ENCODE peak calls at places on chromosome 2, in nine cellular contexts. V is astrocyte; J is transverse colon; D is mucosa of descending colon; R is kidney; K is GM23248; F is pancreas; W is hepatocyte; G is CD8-positive, alpha-beta T cell. Q is an unnamed sample. For H3K36me3, the result is how much of the 10 kb centered on the place peaks cover.

GRCh38 chr2:40279001-40279400 is 172.9 kb downstream of the SLC8A1 start:
- DNase-seq in V (no peak), J (no peak), D (no peak), R (no peak), K (peak), F (no peak), W (no peak), G (no peak), Q (no peak)

GRCh38 chr2:156110890-156111289 is 221.6 kb downstream of the NR4A2 start:
- DNase-seq in V (no peak), J (peak), D (peak), R (no peak), K (peak), F (peak), W (peak), G (no peak), Q (no peak)

GRCh38 chr2:121828281-121828731 is 72.9 kb downstream of the TSN start:
- DNase-seq in V (peak), J (no peak), D (no peak), R (no peak), K (no peak), F (no peak), W (no peak), G (no peak), Q (no peak)

GRCh38 chr2:15945909-15946705 is 5.8 kb downstream of the MYCN start:
- DNase-seq in V (no peak), J (no peak), D (no peak), R (no peak), K (no peak), F (no peak), W (no peak), G (no peak), Q (no peak)

GRCh38 chr2:241129086-241129871 is 20.0 kb downstream of the PASK start:
- DNase-seq in V (no peak), J (no peak), D (no peak), R (peak), K (no peak), F (no peak), W (no peak), G (no peak), Q (no peak)

GRCh38 chr2:178514664-178515063 is 34.4 kb downstream of the PLEKHA3 start:
- DNase-seq in V (peak), J (no peak), D (no peak), R (no peak), K (peak), F (no peak), W (no peak), G (no peak), Q (no peak)

GRCh38 chr2:219701847-219702634 is 74.6 kb downstream of the SLC4A3 start:
- DNase-seq in V (peak), J (no peak), D (no peak), R (no peak), K (peak), F (peak), W (no peak), G (no peak), Q (no peak)

GRCh38 chr2:205218056-205218455 is 464.2 kb upstream of the NRP2 start:
- DNase-seq in V (peak), J (no peak), D (no peak), R (no peak), K (peak), F (no peak), W (no peak), G (no peak), Q (no peak)

GRCh38 chr2:107062173-107062572 is 176.2 kb upstream of the ST6GAL2 start:
- DNase-seq in V (no peak), J (peak), D (no peak), R (no peak), K (no peak), F (no peak), W (no peak), G (no peak), Q (no peak)

GRCh38 chr2:28360742-28361293 is 31.8 kb upstream of the FOSL2 start:
- DNase-seq in V (peak), J (no peak), D (no peak), R (peak), K (peak), F (no peak), W (peak), G (no peak), Q (no peak)

GRCh38 chr2:195352581-195352980 is 304.4 kb upstream of the SLC39A10 start:
- DNase-seq in V (no peak), J (no peak), D (no peak), R (no peak), K (no peak), F (no peak), W (no peak), G (no peak), Q (no peak)

GRCh38 chr2:46943881-46944798 is 28.5 kb upstream of the MCFD2 start:
- DNase-seq in V (no peak), J (no peak), D (no peak), R (no peak), K (no peak), F (no peak), W (no peak), G (peak), Q (peak)

GRCh38 chr2:201234167-201235139 is 25.9 kb upstream of the CASP8 start:
- DNase-seq in V (peak), J (no peak), D (peak), R (no peak), K (peak), F (no peak), W (no peak), G (no peak), Q (no peak)

GRCh38 chr2:99106905-99107304 is 34.6 kb upstream of the C2orf15 start:
- DNase-seq in V (no peak), J (no peak), D (no peak), R (no peak), K (peak), F (no peak), W (no peak), G (no peak), Q (no peak)

GRCh38 chr2:224973112-224974016 is 68.9 kb downstream of the DOCK10 start:
- DNase-seq in V (no peak), J (peak), D (no peak), R (no peak), K (peak), F (no peak), W (no peak), G (peak), Q (no peak)

GRCh38 chr2:208407667-208408066 is 1.1 kb downstream of the PTH2R start:
- DNase-seq in V (no peak), J (no peak), D (no peak), R (no peak), K (peak), F (peak), W (peak), G (no peak), Q (no peak)

GRCh38 chr2:186516396-186516795 is 30.3 kb downstream of the ZC3H15 start:
- DNase-seq in V (no peak), J (no peak), D (no peak), R (no peak), K (no peak), F (no peak), W (no peak), G (no peak), Q (no peak)

GRCh38 chr2:750628-751027 is 73.4 kb upstream of the TMEM18 start:
- DNase-seq in V (no peak), J (no peak), D (no peak), R (no peak), K (no peak), F (no peak), W (no peak), G (no peak), Q (no peak)

GRCh38 chr2:149184994-149185393 is 145.4 kb upstream of the LYPD6 start:
- DNase-seq in V (no peak), J (no peak), D (no peak), R (no peak), K (no peak), F (no peak), W (no peak), G (no peak), Q (no peak)

GRCh38 chr2:85157345-85157744 is 24.2 kb downstream of the TCF7L1 start:
- DNase-seq in V (no peak), J (no peak), D (no peak), R (no peak), K (no peak), F (no peak), W (no peak), G (no peak), Q (no peak)

GRCh38 chr2:171702781-171703556 is 15.7 kb downstream of the DYNC1I2 start:
- DNase-seq in V (peak), J (no peak), D (no peak), R (no peak), K (peak), F (no peak), W (no peak), G (no peak), Q (no peak)

GRCh38 chr2:237171895-237172294 is 86.2 kb downstream of the COPS8 start:
- DNase-seq in V (no peak), J (no peak), D (no peak), R (no peak), K (no peak), F (no peak), W (no peak), G (no peak), Q (no peak)

GRCh38 chr2:112836695-112837117 is at the start of gene IL1B:
- DNase-seq in V (peak), J (no peak), D (no peak), R (no peak), K (peak), F (no peak), W (peak), G (no peak), Q (no peak)

GRCh38 chr2:8566155-8566670 is 115.6 kb upstream of the ID2 start:
- DNase-seq in V (no peak), J (no peak), D (no peak), R (no peak), K (no peak), F (no peak), W (no peak), G (no peak), Q (no peak)

GRCh38 chr2:127620867-127621266 is 25.1 kb upstream of the GPR17 start:
- DNase-seq in V (no peak), J (peak), D (no peak), R (no peak), K (no peak), F (no peak), W (no peak), G (no peak), Q (no peak)

GRCh38 chr2:171880774-171881173 is 13.3 kb downstream of the SLC25A12 start:
- DNase-seq in V (no peak), J (no peak), D (no peak), R (no peak), K (no peak), F (no peak), W (no peak), G (no peak), Q (no peak)

GRCh38 chr2:68411397-68412126 is 46.5 kb downstream of the PLEK start:
- DNase-seq in V (no peak), J (no peak), D (no peak), R (no peak), K (no peak), F (no peak), W (no peak), G (no peak), Q (no peak)

GRCh38 chr2:33238111-33238510 is 238.3 kb upstream of the RASGRP3 start:
- DNase-seq in V (peak), J (no peak), D (no peak), R (no peak), K (peak), F (no peak), W (no peak), G (no peak), Q (no peak)

GRCh38 chr2:235766206-235766794 is 272.5 kb downstream of the AGAP1 start:
- DNase-seq in V (peak), J (peak), D (no peak), R (no peak), K (peak), F (peak), W (peak), G (peak), Q (peak)

GRCh38 chr2:192091480-192091879 is 103.3 kb downstream of the TMEFF2 start:
- DNase-seq in V (no peak), J (no peak), D (no peak), R (no peak), K (peak), F (no peak), W (no peak), G (no peak), Q (no peak)

GRCh38 chr2:164903214-164903613 is 52.1 kb downstream of the SLC38A11 start:
- DNase-seq in V (peak), J (no peak), D (no peak), R (no peak), K (peak), F (no peak), W (no peak), G (no peak), Q (no peak)

GRCh38 chr2:193103064-193103463 is 908.3 kb upstream of the TMEFF2 start:
- DNase-seq in V (peak), J (no peak), D (no peak), R (no peak), K (peak), F (no peak), W (peak), G (no peak), Q (no peak)

GRCh38 chr2:241860184-241861078 is 1.7 kb upstream of the PDCD1 start:
- DNase-seq in V (no peak), J (no peak), D (no peak), R (peak), K (peak), F (no peak), W (no peak), G (no peak), Q (no peak)

GRCh38 chr2:6073260-6074141 is 381.3 kb downstream of the SOX11 start:
- DNase-seq in V (peak), J (no peak), D (no peak), R (no peak), K (no peak), F (no peak), W (peak), G (no peak), Q (no peak)

GRCh38 chr2:36452279-36452678 is 96.7 kb downstream of the CRIM1 start:
- DNase-seq in V (peak), J (no peak), D (no peak), R (no peak), K (peak), F (no peak), W (no peak), G (no peak), Q (no peak)

GRCh38 chr2:234003972-234004617 is 46.4 kb upstream of the SPP2 start:
- DNase-seq in V (peak), J (no peak), D (peak), R (no peak), K (peak), F (no peak), W (no peak), G (no peak), Q (no peak)

GRCh38 chr2:60867848-60868247 is 13.5 kb upstream of the REL start:
- DNase-seq in V (no peak), J (no peak), D (no peak), R (no peak), K (no peak), F (no peak), W (no peak), G (peak), Q (peak)

GRCh38 chr2:214310319-214310718 is 100.5 kb upstream of the VWC2L start:
- DNase-seq in V (no peak), J (no peak), D (no peak), R (no peak), K (peak), F (no peak), W (no peak), G (no peak), Q (no peak)

GRCh38 chr2:126889071-126889470 is 9.6 kb upstream of the TEX51 start:
- DNase-seq in V (no peak), J (no peak), D (no peak), R (peak), K (no peak), F (no peak), W (no peak), G (peak), Q (no peak)

DNA sequence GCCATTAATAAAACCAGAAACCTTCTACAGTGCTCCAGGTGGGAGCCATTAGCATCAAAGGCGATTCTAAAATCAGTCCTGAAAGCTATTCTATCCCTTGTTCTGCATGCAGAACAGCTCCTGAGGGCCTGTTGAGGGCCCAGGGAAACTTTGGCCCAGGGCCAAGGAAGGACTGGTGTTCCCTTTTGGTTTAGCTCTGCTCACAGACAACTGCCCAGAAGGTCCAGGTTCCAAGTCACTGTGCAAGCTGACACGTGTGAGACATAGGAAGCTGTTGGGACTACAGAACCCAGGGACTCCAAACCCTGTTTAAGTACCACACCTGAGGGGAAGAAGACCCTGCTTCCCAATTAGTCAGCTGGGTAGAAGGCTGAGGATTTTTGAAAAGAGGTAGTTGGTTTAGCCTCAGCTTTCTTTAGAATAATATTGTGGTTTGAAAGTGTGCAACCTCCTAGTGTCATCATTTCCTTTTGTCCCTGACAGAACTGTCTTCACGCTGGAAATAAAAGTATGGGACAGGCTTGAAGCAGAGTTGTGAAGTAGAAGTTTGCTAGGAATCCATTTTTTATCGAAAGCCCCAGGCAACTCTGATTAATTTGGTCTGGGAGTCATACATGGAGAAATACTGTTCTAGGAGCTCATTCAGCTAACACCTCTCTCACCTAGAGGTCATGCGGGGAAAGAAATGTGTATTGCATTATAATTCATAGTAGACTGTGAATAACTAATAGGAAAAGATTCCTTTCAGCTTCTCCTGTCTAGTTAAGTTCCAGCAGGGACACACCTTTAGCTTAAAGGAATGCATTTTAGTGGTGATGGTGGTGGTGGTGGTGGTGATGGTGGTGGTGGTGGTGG is 19.9 kb upstream of the IL1RL1 start:
- DNase-seq in V (no peak), J (no peak), D (no peak), R (no peak), K (no peak), F (no peak), W (peak), G (no peak), Q (no peak)
- H3K4me3 ChIP-seq in V (no peak), J (no peak), D (no peak), R (no peak), K (no peak), F (no peak), W (no peak), G (no peak), Q (no peak)

DNA sequence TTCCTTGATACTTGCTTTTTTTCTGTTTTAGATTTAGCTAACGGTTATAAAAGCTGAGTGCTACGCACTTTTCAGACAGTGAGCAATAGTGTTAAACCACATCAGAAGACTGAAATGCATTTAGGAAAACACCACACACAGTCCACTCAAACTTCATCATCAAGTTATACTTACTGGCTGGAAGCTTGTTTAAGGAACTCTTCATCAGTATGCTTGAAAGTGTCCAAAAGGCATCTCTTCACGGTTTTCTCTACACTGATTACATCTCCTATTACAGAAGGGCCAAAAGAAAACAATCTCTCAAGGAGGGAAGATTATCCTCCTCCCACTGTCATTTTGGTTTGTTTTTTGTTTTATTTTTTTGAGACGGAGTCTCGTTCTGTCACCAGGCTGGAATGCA is 19.6 kb downstream of the ILKAP start:
- DNase-seq in V (peak), J (no peak), D (no peak), R (no peak), K (no peak), F (no peak), W (no peak), G (no peak), Q (no peak)
- H3K36me3 ChIP-seq in V (half or more), J (under half), D (under half), R (half or more), K (half or more), F (half or more), W (under half), G (half or more), Q (under half)

DNA sequence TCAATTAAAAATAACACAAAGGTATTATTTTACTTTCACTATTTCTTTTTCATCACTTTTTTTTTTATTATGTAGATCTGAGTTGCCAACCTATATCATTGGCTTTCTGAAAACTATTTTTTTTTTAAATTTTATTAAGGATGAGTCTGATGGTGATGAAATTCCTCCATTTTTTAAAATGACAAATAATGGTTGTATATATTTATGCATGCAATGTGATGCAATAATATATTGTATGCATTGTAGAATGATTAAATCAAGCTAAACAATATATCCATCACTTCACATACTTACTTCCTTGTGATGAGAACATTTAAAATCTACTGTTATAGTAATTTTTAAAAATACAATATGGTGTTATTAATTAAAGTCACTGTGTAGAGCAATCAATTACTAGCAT is 1081.6 kb downstream of the CNTNAP5 start:
- DNase-seq in V (no peak), J (no peak), D (no peak), R (no peak), K (no peak), F (no peak), W (no peak), G (no peak), Q (no peak)
- H3K4me3 ChIP-seq in V (no peak), J (no peak), D (no peak), R (no peak), K (no peak), F (no peak), W (no peak), G (no peak), Q (no peak)

GRCh38 chr2:108491848-108492247 is 42.4 kb upstream of the LIMS1 start:
- DNase-seq in V (no peak), J (no peak), D (no peak), R (no peak), K (no peak), F (no peak), W (no peak), G (no peak), Q (no peak)
- H3K36me3 ChIP-seq in V (under half), J (under half), D (under half), R (under half), K (under half), F (under half), W (under half), G (under half), Q (half or more)

GRCh38 chr2:169066817-169067356 is 2.5 kb upstream of the DHRS9 start:
- DNase-seq in V (no peak), J (no peak), D (no peak), R (no peak), K (no peak), F (no peak), W (no peak), G (no peak), Q (no peak)

GRCh38 chr2:169069341-169069740 is at the start of gene DHRS9:
- DNase-seq in V (peak), J (peak), D (peak), R (no peak), K (peak), F (no peak), W (peak), G (no peak), Q (no peak)

GRCh38 chr2:169071455-169071854 is 2.1 kb downstream of the DHRS9 start:
- DNase-seq in V (no peak), J (no peak), D (no peak), R (no peak), K (no peak), F (no peak), W (no peak), G (no peak), Q (no peak)

GRCh38 chr2:169072163-169072925 is 3.0 kb downstream of the DHRS9 start:
- DNase-seq in V (no peak), J (no peak), D (no peak), R (no peak), K (no peak), F (no peak), W (no peak), G (no peak), Q (no peak)

GRCh38 chr2:169069818-169070217 is 455 bp downstream of the DHRS9 start:
- DNase-seq in V (no peak), J (no peak), D (no peak), R (no peak), K (no peak), F (no peak), W (no peak), G (no peak), Q (no peak)
- H3K4me3 ChIP-seq in V (no peak), J (peak), D (no peak), R (no peak), K (no peak), F (no peak), W (no peak), G (no peak), Q (no peak)

GRCh38 chr2:26793518-26793917 is 7.7 kb downstream of the CENPA start:
- DNase-seq in V (no peak), J (no peak), D (no peak), R (no peak), K (no peak), F (no peak), W (no peak), G (no peak), Q (no peak)
- H3K36me3 ChIP-seq in V (under half), J (under half), D (under half), R (under half), K (under half), F (under half), W (under half), G (under half), Q (under half)

GRCh38 chr2:70123829-70124117 is 36.5 kb downstream of the PCBP1 start:
- DNase-seq in V (no peak), J (no peak), D (no peak), R (no peak), K (no peak), F (no peak), W (no peak), G (no peak), Q (no peak)
- H3K4me3 ChIP-seq in V (no peak), J (peak), D (peak), R (no peak), K (peak), F (peak), W (no peak), G (peak), Q (peak)